ENCODE peak calls at places on chromosomes 2 and 18, in ten cellular contexts. V, X, K, N, S, J, M, H, Z and Q are unnamed samples.

GRCh38 chr2:74201596-74201995 is 3.2 kb downstream of the MTHFD2 start:
- DNase-seq in V (no peak), X (no peak), K (no peak), N (no peak), S (no peak), J (no peak), M (no peak), H (no peak), Z (no peak), Q (no peak)

GRCh38 chr2:240509667-240510512 is 47.9 kb downstream of the ANKMY1 start:
- DNase-seq in V (no peak), X (peak), K (no peak), N (no peak), S (peak), J (no peak), M (no peak), H (no peak), Z (peak), Q (no peak)

GRCh38 chr2:64825831-64826496 is 163.2 kb upstream of the SLC1A4 start:
- DNase-seq in V (no peak), X (no peak), K (no peak), N (no peak), S (no peak), J (no peak), M (no peak), H (no peak), Z (no peak), Q (no peak)

GRCh38 chr2:60075048-60075447 is 478.4 kb downstream of the BCL11A start:
- DNase-seq in V (no peak), X (no peak), K (no peak), N (no peak), S (no peak), J (no peak), M (no peak), H (no peak), Z (no peak), Q (no peak)

GRCh38 chr2:69200107-69200520 is 186.9 kb downstream of the GFPT1 start:
- DNase-seq in V (no peak), X (peak), K (no peak), N (no peak), S (no peak), J (peak), M (no peak), H (peak), Z (peak), Q (peak)

GRCh38 chr18:56727399-56727798 is 76.2 kb downstream of the WDR7 start:
- DNase-seq in V (no peak), X (no peak), K (no peak), N (no peak), S (no peak), J (no peak), M (no peak), H (no peak), Z (no peak), Q (no peak)

GRCh38 chr18:71808576-71808975 is 735.6 kb downstream of the CBLN2 start:
- DNase-seq in V (no peak), X (no peak), K (no peak), N (no peak), S (no peak), J (no peak), M (no peak), H (no peak), Z (no peak), Q (no peak)

GRCh38 chr2:174615951-174616436 is 18.4 kb upstream of the WIPF1 start:
- DNase-seq in V (no peak), X (no peak), K (no peak), N (no peak), S (no peak), J (no peak), M (no peak), H (no peak), Z (no peak), Q (no peak)

GRCh38 chr2:149857344-149857743 is 269.8 kb upstream of the MMADHC start:
- DNase-seq in V (no peak), X (no peak), K (no peak), N (no peak), S (no peak), J (no peak), M (no peak), H (no peak), Z (no peak), Q (no peak)

GRCh38 chr18:38362286-38362792 is 796.7 kb upstream of the CELF4 start:
- DNase-seq in V (no peak), X (no peak), K (no peak), N (no peak), S (no peak), J (no peak), M (no peak), H (no peak), Z (no peak), Q (no peak)

GRCh38 chr2:72090781-72091482 is 56.7 kb downstream of the CYP26B1 start:
- DNase-seq in V (peak), X (peak), K (no peak), N (no peak), S (peak), J (no peak), M (no peak), H (no peak), Z (no peak), Q (no peak)

GRCh38 chr18:43692291-43692690 is 415.0 kb upstream of the SYT4 start:
- DNase-seq in V (no peak), X (no peak), K (no peak), N (no peak), S (no peak), J (no peak), M (no peak), H (no peak), Z (no peak), Q (no peak)

GRCh38 chr2:144152817-144153271 is 367.1 kb downstream of the ZEB2 start:
- DNase-seq in V (no peak), X (no peak), K (peak), N (no peak), S (no peak), J (no peak), M (no peak), H (no peak), Z (no peak), Q (no peak)

GRCh38 chr2:48545244-48545643 is 15.3 kb downstream of the STON1 start:
- DNase-seq in V (no peak), X (no peak), K (peak), N (no peak), S (no peak), J (no peak), M (no peak), H (peak), Z (no peak), Q (no peak)

GRCh38 chr2:220466251-220466691 is 838.8 kb downstream of the SLC4A3 start:
- DNase-seq in V (no peak), X (no peak), K (no peak), N (no peak), S (no peak), J (no peak), M (no peak), H (no peak), Z (no peak), Q (no peak)

GRCh38 chr2:29783696-29784095 is 137.7 kb downstream of the ALK start:
- DNase-seq in V (no peak), X (no peak), K (no peak), N (no peak), S (no peak), J (no peak), M (no peak), H (no peak), Z (no peak), Q (no peak)

GRCh38 chr2:36461039-36461681 is 105.6 kb downstream of the CRIM1 start:
- DNase-seq in V (no peak), X (no peak), K (no peak), N (no peak), S (peak), J (no peak), M (peak), H (peak), Z (no peak), Q (no peak)

GRCh38 chr18:38033282-38033681 is 467.7 kb upstream of the CELF4 start:
- DNase-seq in V (no peak), X (no peak), K (no peak), N (no peak), S (no peak), J (no peak), M (no peak), H (no peak), Z (no peak), Q (no peak)

GRCh38 chr18:55243255-55243654 is 284.0 kb upstream of the CCDC68 start:
- DNase-seq in V (no peak), X (no peak), K (no peak), N (no peak), S (no peak), J (no peak), M (no peak), H (no peak), Z (no peak), Q (no peak)

GRCh38 chr18:55246278-55246677 is 287.0 kb upstream of the CCDC68 start:
- DNase-seq in V (no peak), X (no peak), K (no peak), N (no peak), S (no peak), J (no peak), M (no peak), H (no peak), Z (no peak), Q (no peak)

GRCh38 chr18:55245200-55245599 is 285.9 kb upstream of the CCDC68 start:
- DNase-seq in V (no peak), X (no peak), K (no peak), N (no peak), S (no peak), J (no peak), M (no peak), H (no peak), Z (no peak), Q (no peak)

GRCh38 chr18:55244520-55244919 is 285.3 kb upstream of the CCDC68 start:
- DNase-seq in V (no peak), X (no peak), K (no peak), N (no peak), S (no peak), J (no peak), M (no peak), H (no peak), Z (no peak), Q (no peak)

DNA sequence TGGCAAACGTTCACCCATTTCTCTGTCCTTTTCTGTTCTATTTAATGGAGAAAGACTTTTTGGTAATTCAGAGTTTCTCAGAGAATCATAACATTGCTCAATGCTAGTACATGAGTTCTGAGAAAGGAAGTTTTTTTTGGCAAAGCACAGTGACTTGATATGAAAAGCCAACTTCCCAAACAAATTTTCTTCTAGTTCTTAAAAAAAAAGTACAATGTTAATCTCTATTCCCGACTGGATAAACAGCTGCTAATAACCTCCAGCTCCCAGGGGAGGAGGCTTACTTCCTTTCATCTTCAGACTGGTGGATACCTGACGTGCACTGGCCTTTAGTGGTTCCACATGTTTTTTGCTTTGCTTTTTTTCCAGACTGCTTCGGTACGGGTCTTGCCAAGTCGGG is 284.6 kb upstream of the CCDC68 start:
- DNase-seq in V (no peak), X (no peak), K (no peak), N (no peak), S (no peak), J (no peak), M (no peak), H (no peak), Z (no peak), Q (no peak)
- TF ChIP-seq POLR2AphosphoS5 in V (peak), X (no peak), K (no peak), N (no peak), S (no peak), J (no peak), M (no peak), H (no peak), Z (no peak), Q (peak)

GRCh38 chr2:42359894-42360483 is 1.0 kb downstream of the COX7A2L start:
- DNase-seq in V (no peak), X (no peak), K (peak), N (no peak), S (no peak), J (no peak), M (no peak), H (no peak), Z (peak), Q (no peak)

GRCh38 chr2:42359304-42359749 is 1.7 kb downstream of the COX7A2L start:
- DNase-seq in V (no peak), X (no peak), K (no peak), N (no peak), S (no peak), J (no peak), M (no peak), H (no peak), Z (no peak), Q (no peak)

GRCh38 chr2:42361728-42362298 is 796 bp upstream of the COX7A2L start:
- DNase-seq in V (no peak), X (no peak), K (no peak), N (no peak), S (no peak), J (no peak), M (no peak), H (no peak), Z (no peak), Q (no peak)

GRCh38 chr2:42360493-42360889 is 526 bp downstream of the COX7A2L start:
- DNase-seq in V (no peak), X (no peak), K (no peak), N (no peak), S (no peak), J (no peak), M (no peak), H (no peak), Z (no peak), Q (no peak)

GRCh38 chr2:42360890-42361727 is at the start of gene COX7A2L:
- DNase-seq in V (peak), X (peak), K (peak), N (peak), S (peak), J (peak), M (peak), H (peak), Z (peak), Q (peak)
- TF ChIP-seq POLR2A in V (no peak), X (no peak), K (peak), N (peak), S (peak), J (peak), M (peak), H (peak), Z (peak), Q (peak)

GRCh38 chr18:42032447-42032846 is 77.4 kb downstream of the PIK3C3 start:
- DNase-seq in V (no peak), X (no peak), K (no peak), N (no peak), S (no peak), J (no peak), M (no peak), H (no peak), Z (no peak), Q (no peak)

GRCh38 chr18:42028232-42028832 is 73.3 kb downstream of the PIK3C3 start:
- DNase-seq in V (no peak), X (no peak), K (peak), N (no peak), S (no peak), J (no peak), M (no peak), H (peak), Z (no peak), Q (no peak)

GRCh38 chr18:42029100-42029499 is 74.1 kb downstream of the PIK3C3 start:
- DNase-seq in V (no peak), X (no peak), K (no peak), N (no peak), S (no peak), J (no peak), M (no peak), H (no peak), Z (no peak), Q (no peak)

GRCh38 chr18:42033137-42033810 is 78.2 kb downstream of the PIK3C3 start:
- DNase-seq in V (no peak), X (no peak), K (no peak), N (no peak), S (no peak), J (no peak), M (no peak), H (no peak), Z (no peak), Q (no peak)

GRCh38 chr18:42030586-42031182 is 75.7 kb downstream of the PIK3C3 start:
- DNase-seq in V (no peak), X (no peak), K (peak), N (peak), S (no peak), J (no peak), M (no peak), H (peak), Z (no peak), Q (no peak)
- TF ChIP-seq EP300 in V (no peak), X (no peak), K (no peak), N (no peak), S (no peak), J (no peak), M (no peak), H (no peak), Z (no peak), Q (no peak)

DNA sequence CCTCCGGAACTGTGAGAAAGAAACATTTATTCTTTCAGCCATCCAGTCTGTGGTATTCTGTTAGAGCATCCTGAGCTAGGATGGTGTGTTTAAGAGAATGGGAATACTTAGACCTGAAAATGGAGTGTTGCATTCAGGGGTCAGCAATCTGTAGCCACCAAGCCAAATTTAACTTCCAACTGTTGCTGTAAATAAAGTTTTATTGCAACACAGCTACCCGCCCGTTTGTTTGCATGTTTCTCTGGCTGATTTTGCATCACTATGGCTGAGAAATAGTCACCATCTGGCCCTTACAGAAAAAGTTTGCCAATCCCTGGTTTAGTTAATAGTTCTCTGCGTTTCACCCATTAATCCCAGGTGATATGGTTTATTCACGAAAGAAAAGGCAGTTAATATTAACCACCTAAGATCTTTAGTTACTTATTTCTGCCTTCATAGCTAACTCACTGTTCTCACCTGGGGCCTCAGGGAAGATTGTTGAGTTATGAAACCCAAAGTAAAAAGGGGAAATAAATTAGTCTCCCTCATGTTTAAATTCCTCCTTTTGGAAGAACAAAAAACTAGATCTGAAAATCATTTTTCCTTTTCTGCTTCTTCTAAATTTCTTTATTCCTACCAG is 9.5 kb upstream of the CYS1 start:
- DNase-seq in V (no peak), X (no peak), K (no peak), N (no peak), S (no peak), J (no peak), M (no peak), H (no peak), Z (no peak), Q (no peak)
- TF ChIP-seq POLR2AphosphoS5 in V (no peak), X (no peak), K (no peak), N (no peak), S (no peak), J (no peak), M (no peak), H (no peak), Z (no peak), Q (no peak)

DNA sequence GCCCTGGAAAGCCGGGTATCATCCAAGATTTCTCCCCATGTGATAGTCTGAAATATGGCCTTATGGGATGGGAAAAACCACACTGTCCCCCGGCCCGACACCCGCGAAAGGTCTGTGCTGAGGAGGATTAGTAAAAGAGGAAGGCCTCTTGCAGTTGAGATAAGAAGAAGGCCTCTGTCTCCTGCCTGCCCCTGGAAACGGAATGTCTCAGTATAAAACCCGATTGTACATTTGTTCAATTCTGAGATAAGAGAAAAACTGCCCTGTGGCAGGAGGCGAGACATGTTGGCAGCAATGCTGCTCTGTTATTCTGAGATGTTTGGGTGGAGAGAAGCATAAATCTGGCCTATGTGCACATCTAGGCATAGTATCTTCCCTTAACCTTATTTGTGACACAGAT is 26.8 kb downstream of the RUFY4 start:
- DNase-seq in V (no peak), X (no peak), K (no peak), N (no peak), S (no peak), J (no peak), M (no peak), H (no peak), Z (no peak), Q (no peak)
- TF ChIP-seq POLR2A in V (no peak), X (no peak), K (no peak), N (no peak), S (no peak), J (no peak), M (no peak), H (no peak), Z (no peak), Q (no peak)